ENCODE peak calls at places on chromosomes 6 and 20, in four cellular contexts. A is GM23338, O is endothelial cell, P is transverse colon. I is an unnamed sample.

GRCh38 chr6:11172501-11173337 is 59.7 kb downstream of the NEDD9 start:
- DNase-seq in O (peak), A (peak), P (peak), I (peak)

GRCh38 chr6:137866200-137866913 is 702 bp upstream of the TNFAIP3 start:
- DNase-seq in P (no peak), O (no peak), A (peak), I (peak)

GRCh38 chr20:14223806-14224205 is 113.6 kb downstream of the FLRT3 start:
- DNase-seq in A (no peak), P (no peak), O (no peak), I (no peak)

GRCh38 chr20:11120451-11120850 is 446.7 kb upstream of the JAG1 start:
- DNase-seq in O (no peak), A (no peak), P (no peak), I (no peak)

GRCh38 chr20:33839591-33839990 is 28.4 kb downstream of the CHMP4B start:
- DNase-seq in O (no peak), A (no peak), P (peak), I (no peak)

GRCh38 chr6:4435981-4436445 is 300.6 kb upstream of the ECI2 start:
- DNase-seq in P (no peak), O (no peak), A (no peak), I (no peak)

GRCh38 chr6:43771858-43772570 is 2.0 kb downstream of the VEGFA start:
- DNase-seq in O (peak), P (peak), A (peak), I (peak)

GRCh38 chr6:10258341-10258740 is 156.5 kb downstream of the TFAP2A start:
- DNase-seq in P (no peak), A (no peak), O (no peak), I (no peak)

GRCh38 chr6:63816979-63817436 is 181.4 kb downstream of the PHF3 start:
- DNase-seq in P (no peak), A (peak), O (no peak), I (no peak)

GRCh38 chr6:156857573-156857972 is 80.4 kb downstream of the ARID1B start:
- DNase-seq in P (no peak), O (no peak), A (no peak), I (no peak)

GRCh38 chr20:16574656-16575355 is 1.6 kb upstream of the KIF16B start:
- DNase-seq in A (peak), P (peak), O (peak), I (peak)

GRCh38 chr6:127397729-127398609 is 54.6 kb upstream of the ECHDC1 start:
- DNase-seq in P (no peak), O (no peak), A (no peak), I (no peak)

GRCh38 chr6:156513504-156513903 is 263.7 kb upstream of the ARID1B start:
- DNase-seq in P (no peak), A (no peak), O (no peak), I (no peak)

GRCh38 chr6:135506270-135506997 is 8.9 kb upstream of the AHI1 start:
- DNase-seq in O (no peak), A (peak), P (no peak), I (no peak)

GRCh38 chr6:36327226-36328009 is 9.3 kb downstream of the BNIP5 start:
- DNase-seq in P (no peak), O (no peak), A (peak), I (no peak)

GRCh38 chr20:32449057-32449889 is 91.1 kb downstream of the ASXL1 start:
- DNase-seq in A (no peak), O (no peak), P (no peak), I (no peak)

GRCh38 chr6:134352786-134353480 is 35.0 kb upstream of the SGK1 start:
- DNase-seq in A (no peak), O (no peak), P (no peak), I (no peak)

GRCh38 chr6:35181933-35182612 is 31.7 kb upstream of the SCUBE3 start:
- DNase-seq in A (peak), P (peak), O (no peak), I (no peak)

GRCh38 chr20:32896521-32897280 is 38.0 kb downstream of the EFCAB8 start:
- DNase-seq in A (no peak), O (no peak), P (no peak), I (no peak)

GRCh38 chr6:53962631-53963030 is 148.6 kb upstream of the MLIP start:
- DNase-seq in A (no peak), P (no peak), O (no peak), I (no peak)

GRCh38 chr6:133132092-133132491 is 109.1 kb upstream of the EYA4 start:
- DNase-seq in P (no peak), A (no peak), O (no peak), I (no peak)

GRCh38 chr20:61436674-61437279 is 184.7 kb downstream of the CDH4 start:
- DNase-seq in P (no peak), O (peak), A (peak), I (peak)

GRCh38 chr6:166365221-166365620 is 17.5 kb downstream of the MPC1 start:
- DNase-seq in A (peak), O (no peak), P (no peak), I (no peak)

GRCh38 chr20:33154252-33154651 is 13.7 kb upstream of the BPIFA2 start:
- DNase-seq in O (no peak), P (no peak), A (no peak), I (no peak)

GRCh38 chr6:45791600-45792168 is 224.0 kb downstream of the CLIC5 start:
- DNase-seq in O (no peak), P (no peak), A (no peak), I (no peak)

GRCh38 chr6:56692586-56693245 is 50.0 kb upstream of the DST start:
- DNase-seq in O (no peak), A (no peak), P (no peak), I (no peak)

GRCh38 chr20:10306440-10307358 is 88.1 kb downstream of the SNAP25 start:
- DNase-seq in P (no peak), A (no peak), O (no peak), I (no peak)

GRCh38 chr20:25744261-25744660 is 47.6 kb upstream of the ZNF337 start:
- DNase-seq in P (no peak), O (no peak), A (no peak), I (no peak)

GRCh38 chr20:32761831-32762753 is at the start of gene DNMT3B:
- DNase-seq in A (peak), P (peak), O (peak), I (peak)

GRCh38 chr6:154706389-154706788 is 26.8 kb upstream of the SCAF8 start:
- DNase-seq in O (no peak), P (no peak), A (no peak), I (no peak)

GRCh38 chr6:154710689-154711088 is 22.5 kb upstream of the SCAF8 start:
- DNase-seq in A (no peak), P (no peak), O (no peak), I (no peak)

GRCh38 chr6:154709621-154710020 is 23.6 kb upstream of the SCAF8 start:
- DNase-seq in O (no peak), P (no peak), A (no peak), I (no peak)

GRCh38 chr6:154703094-154703493 is 30.1 kb upstream of the SCAF8 start:
- DNase-seq in A (no peak), O (no peak), P (no peak), I (no peak)

GRCh38 chr6:154705471-154706113 is 27.6 kb upstream of the SCAF8 start:
- DNase-seq in A (peak), P (no peak), O (no peak), I (no peak)
- TF ChIP-seq CTCF in A (peak), P (no peak), O (no peak), I (no peak)

GRCh38 chr6:116217069-116217468 is 36.8 kb downstream of the TSPYL4 start:
- DNase-seq in P (no peak), O (no peak), A (peak), I (no peak)
- TF ChIP-seq CTCF in P (peak), O (peak), A (peak), I (peak)

DNA sequence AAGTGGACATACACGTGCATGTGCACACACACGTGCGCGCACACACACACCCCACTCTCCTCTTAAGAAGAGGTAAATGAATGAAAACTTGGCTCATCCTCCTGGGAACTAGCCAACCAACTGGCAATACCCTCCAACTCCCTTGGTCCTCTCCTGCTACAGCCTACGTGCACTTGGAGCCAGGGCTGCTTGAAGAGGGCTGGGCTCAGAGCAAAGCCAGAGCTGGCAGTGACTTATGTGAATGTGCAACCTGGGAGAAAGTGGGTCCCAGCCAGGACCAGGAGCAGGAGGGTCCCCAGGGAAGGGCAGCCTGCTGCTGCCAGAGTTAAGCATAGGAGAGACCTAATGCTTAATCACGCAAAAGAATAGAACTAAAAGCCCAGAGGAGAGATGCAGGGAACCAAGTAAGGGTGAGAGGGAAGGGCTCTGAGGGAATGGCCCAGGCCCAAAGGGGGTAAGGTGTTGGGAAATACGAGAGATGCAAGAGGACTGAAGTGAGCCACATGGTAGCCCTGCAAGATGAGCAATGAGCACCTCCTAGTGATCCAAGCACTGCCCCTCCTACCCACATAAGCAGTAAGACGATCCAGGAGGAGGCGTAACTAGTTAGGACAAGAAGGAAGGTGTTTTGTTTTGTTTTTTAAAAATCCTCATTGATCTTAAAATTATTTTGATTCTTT is 24.7 kb downstream of the TRAF3IP2 start:
- DNase-seq in P (no peak), O (no peak), A (peak), I (no peak)
- TF ChIP-seq CTCF in P (no peak), O (no peak), A (peak), I (no peak)

GRCh38 chr20:1186367-1186991 is 1.7 kb upstream of the TMEM74B start:
- DNase-seq in O (peak), A (no peak), P (no peak), I (no peak)

GRCh38 chr20:1184260-1184637 is 532 bp downstream of the TMEM74B start:
- DNase-seq in O (no peak), A (no peak), P (no peak), I (no peak)

GRCh38 chr20:1185316-1185741 is 548 bp upstream of the TMEM74B start:
- DNase-seq in P (no peak), A (peak), O (peak), I (peak)

GRCh38 chr20:1184638-1185315 is at the start of gene TMEM74B:
- DNase-seq in P (no peak), O (peak), A (peak), I (no peak)

DNA sequence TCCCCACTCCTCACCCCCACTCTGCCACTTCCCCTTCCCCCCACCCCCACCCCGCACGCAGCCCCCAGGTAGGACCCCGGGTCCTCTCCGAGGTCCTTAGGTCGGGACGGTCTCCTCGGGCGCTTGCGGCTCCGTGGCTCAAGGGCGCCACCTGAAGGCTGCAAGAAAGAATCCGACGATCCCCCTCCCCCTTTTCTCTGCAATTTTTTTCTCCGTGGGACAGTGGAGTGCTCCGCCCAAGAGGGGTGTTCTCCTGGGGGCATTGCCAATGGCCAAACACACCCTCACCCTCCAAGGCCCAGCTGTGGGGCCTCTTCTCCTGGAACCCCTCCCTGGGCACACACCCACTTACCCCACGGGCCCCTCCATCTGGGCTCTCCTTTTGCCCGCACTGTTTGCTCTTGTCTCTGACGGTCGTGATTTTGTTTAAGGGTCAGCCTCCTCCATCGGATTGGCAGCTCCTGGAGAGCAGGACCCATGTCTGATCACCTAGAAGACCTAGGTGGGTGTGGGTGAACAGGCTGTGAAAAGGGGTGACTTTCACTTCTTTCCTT is 1.1 kb upstream of the TMEM74B start:
- DNase-seq in A (peak), P (peak), O (peak), I (peak)
- TF ChIP-seq CTCF in A (peak), P (peak), O (peak), I (peak)

I was measured in neural crest cell.